ENCODE peak calls at places on chromosomes 5 and 9, in six cellular contexts. U is GM23248, L is SK-N-SH, Q is neural progenitor cell, K is HCT116, X is PC-3. Y is an unnamed sample.
A peak's percentile ranks its signal among the peaks of the same experiment; 100 is the strongest.

GRCh38 chr9:89844075-89844474 is 239.3 kb downstream of the GADD45G start:
- DNase-seq in U (no peak), L (no peak), Q (no peak), K (no peak), X (no peak), Y (no peak)

GRCh38 chr9:87887661-87888480 is 5.2 kb downstream of the SPATA31E1 start:
- DNase-seq in U (no peak), L (no peak), Q (no peak), K (no peak), X (no peak), Y (no peak)

GRCh38 chr5:922745-923472 is 30.2 kb downstream of the TRIP13 start:
- DNase-seq in U (no peak), L (peak; percentile 39), Q (no peak), K (no peak), X (no peak), Y (no peak)

GRCh38 chr9:129285979-129286772 is 108.1 kb upstream of the IER5L start:
- DNase-seq in U (no peak), L (no peak), Q (no peak), K (no peak), X (no peak), Y (no peak)

GRCh38 chr9:137064027-137064879 is 6.1 kb downstream of the SAPCD2 start:
- DNase-seq in U (peak; percentile 58), L (peak; percentile 89), Q (peak; percentile 72), K (no peak), X (peak; percentile 46), Y (peak; percentile 34)

GRCh38 chr5:141640698-141641097 is 3.9 kb downstream of the RELL2 start:
- DNase-seq in U (no peak), L (no peak), Q (no peak), K (no peak), X (no peak), Y (no peak)

GRCh38 chr5:2149196-2149541 is 266.4 kb upstream of the IRX4 start:
- DNase-seq in U (peak; percentile 67), L (no peak), Q (no peak), K (peak; percentile 31), X (peak; percentile 85), Y (peak; percentile 16)

GRCh38 chr9:136667940-136668760 is 5.4 kb downstream of the EGFL7 start:
- DNase-seq in U (no peak), L (no peak), Q (no peak), K (no peak), X (no peak), Y (no peak)

GRCh38 chr5:132812949-132813598 is at the start of gene SOWAHA:
- DNase-seq in U (no peak), L (no peak), Q (peak; percentile 62), K (no peak), X (no peak), Y (no peak)

GRCh38 chr9:137670391-137671195 is 51.8 kb downstream of the EHMT1 start:
- DNase-seq in U (peak; percentile 60), L (no peak), Q (peak; percentile 85), K (no peak), X (no peak), Y (no peak)

DNA sequence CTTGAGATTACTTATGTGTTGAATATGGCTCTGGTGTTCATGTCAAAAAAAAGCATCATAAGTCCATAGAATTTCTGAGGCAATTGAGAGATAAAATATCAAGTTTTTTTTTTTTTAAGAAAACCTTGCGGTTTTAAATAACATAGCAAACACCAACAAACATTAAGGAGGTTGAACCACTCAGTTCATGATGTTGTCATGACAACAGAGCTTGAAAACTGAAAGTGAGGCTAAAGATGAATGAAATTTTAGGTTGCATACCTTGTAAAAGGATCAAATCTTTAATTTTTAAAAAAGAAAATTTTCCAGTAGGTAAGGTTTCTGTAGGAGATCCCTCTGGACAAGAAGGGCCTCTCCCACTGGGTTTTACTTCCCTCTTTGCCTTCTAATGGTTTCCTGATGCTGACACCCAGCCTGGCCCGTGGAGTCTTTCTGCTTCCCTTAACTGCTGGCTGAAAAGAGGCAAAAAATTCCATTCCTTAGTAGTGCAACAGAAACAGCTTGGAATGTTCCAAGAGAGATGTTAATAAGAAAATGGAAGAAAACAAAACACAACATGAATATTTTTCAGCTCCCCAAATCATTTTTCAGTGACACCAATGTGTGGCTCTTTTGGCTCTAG is 60.0 kb upstream of the FER start:
- DNase-seq in U (peak; percentile 8), L (no peak), Q (no peak), K (no peak), X (no peak), Y (no peak)
- H3K4me2 ChIP-seq in U (no peak overlapping the region), L (no peak overlapping the region), Q (no peak overlapping the region), K (no peak overlapping the region), X (no peak overlapping the region), Y (no peak overlapping the region)

GRCh38 chr5:103587185-103587748 is 24.7 kb upstream of the NUDT12 start:
- DNase-seq in U (peak; percentile 34), L (peak; percentile 36), Q (peak; percentile 11), K (no peak), X (peak; percentile 80), Y (peak; percentile 29)

DNA sequence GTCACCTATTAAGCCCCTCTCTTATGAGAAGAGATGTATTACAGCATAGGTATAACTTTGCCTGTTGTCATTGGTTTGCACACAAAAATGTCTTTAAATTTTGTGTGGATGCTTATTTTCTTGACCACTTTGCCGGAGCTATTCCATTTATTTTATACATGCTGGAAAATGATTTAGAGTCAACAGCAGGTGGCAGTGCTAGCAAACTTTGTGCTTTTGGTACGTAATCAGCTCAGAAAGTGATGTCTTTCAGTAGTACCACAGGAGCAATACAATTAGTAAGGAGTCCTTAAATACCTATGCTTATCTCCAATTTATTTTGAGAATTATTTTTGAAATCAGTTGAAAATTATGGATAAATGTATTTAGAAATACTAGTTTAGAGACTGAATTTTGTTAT is 19.8 kb upstream of the NUDT12 start:
- DNase-seq in U (peak; percentile 63), L (peak; percentile 32), Q (peak; percentile 72), K (peak; percentile 53), X (peak; percentile 73), Y (peak; percentile 54)
- TF ChIP-seq EZH2phosphoT487 in U (no peak), L (no peak), Q (no peak), K (no peak), X (no peak), Y (no peak)

GRCh38 chr9:98034593-98035546 is 21.7 kb upstream of the NANS start:
- DNase-seq in U (peak; percentile 78), L (peak; percentile 79), Q (peak; percentile 91), K (peak; percentile 76), X (peak; percentile 71), Y (peak; percentile 88)
- H3K9ac ChIP-seq in U (peak overlapping the region; percentile 47), L (no peak overlapping the region), Q (no peak overlapping the region), K (peak overlapping the region; percentile 22), X (no peak overlapping the region), Y (no peak overlapping the region)

DNA sequence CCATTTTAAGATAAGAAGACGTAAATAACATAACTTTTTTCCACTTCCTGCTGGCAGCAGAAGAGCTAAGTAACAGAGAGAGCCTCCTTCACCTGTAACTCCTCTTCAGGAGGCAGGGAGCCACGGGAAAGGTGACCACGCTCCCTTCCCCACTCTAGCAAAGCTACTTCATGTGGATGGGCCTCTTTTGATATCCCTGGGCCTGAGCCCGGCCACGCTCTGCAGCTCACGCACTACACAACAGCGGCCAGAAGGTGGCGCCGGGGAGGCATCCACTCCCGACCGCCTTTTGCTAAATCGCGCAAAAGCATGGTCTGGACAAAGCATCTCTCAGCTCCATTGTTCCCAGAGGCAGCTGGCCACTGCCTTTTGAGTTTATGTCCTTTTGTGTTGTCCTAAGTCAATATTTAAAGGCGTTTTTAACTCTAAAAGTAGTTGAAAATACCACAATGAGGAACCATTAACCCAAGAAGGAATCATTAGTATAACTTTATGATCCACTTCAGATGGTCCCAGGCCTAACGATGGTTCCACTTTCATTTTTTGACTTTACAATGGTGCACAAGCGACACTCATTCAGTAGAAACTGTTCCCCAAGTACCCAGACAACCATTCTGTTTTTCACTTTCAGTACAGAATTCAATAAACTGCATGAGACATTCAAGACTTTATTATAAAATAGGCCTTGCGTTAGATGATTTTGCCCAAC is 23.6 kb downstream of the CMBL start:
- DNase-seq in U (peak; percentile 89), L (peak; percentile 85), Q (peak; percentile 92), K (peak; percentile 42), X (peak; percentile 93), Y (peak; percentile 88)
- H3K4me2 ChIP-seq in U (no peak overlapping the region), L (no peak overlapping the region), Q (no peak overlapping the region), K (no peak overlapping the region), X (no peak overlapping the region), Y (peak overlapping the region; percentile 65)

DNA sequence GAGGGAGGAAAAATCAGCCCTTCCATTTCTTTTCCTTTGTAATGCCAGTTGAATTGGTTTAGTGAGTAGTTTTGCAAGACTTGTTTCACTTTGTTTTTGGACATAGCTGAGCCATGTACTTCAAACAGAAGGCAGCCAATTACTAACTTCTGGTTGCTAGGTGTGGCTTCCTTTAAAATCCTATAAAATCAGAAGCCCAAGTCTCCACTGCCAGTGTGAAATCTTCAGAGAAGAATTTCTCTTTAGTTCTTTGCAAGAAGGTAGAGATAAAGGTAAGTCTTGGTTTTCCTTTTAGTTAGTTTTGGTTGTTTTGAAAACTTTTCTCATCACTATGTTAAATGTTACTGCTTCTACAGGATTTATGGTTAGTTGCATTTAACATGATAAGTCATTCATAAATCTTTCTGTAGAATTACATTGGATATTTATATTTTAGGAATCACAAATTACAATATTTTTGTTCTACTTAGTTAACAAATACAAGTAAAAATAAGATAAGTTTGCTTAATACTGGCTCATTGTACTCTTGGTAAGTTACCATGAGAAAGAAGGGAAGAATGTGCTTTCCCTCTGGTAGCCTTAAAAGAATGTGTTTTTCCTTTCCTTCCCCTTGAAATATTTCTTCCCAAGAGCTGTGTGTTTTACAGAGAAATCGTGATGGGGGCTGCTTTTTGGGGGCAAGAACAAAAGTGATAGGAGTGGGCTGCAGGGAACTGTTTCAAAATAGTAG is at the start of gene ANXA1:
- DNase-seq in U (peak; percentile 95), L (no peak), Q (no peak), K (peak; percentile 89), X (peak; percentile 86), Y (no peak)
- TF ChIP-seq EZH2phosphoT487 in U (peak; percentile 45), L (no peak), Q (no peak), K (no peak), X (no peak), Y (no peak)

GRCh38 chr9:77915744-77916143 is 115.9 kb downstream of the GNAQ start:
- DNase-seq in U (no peak), L (no peak), Q (no peak), K (no peak), X (no peak), Y (no peak)
- H3K9ac ChIP-seq in U (no peak overlapping the region), L (no peak overlapping the region), Q (no peak overlapping the region), K (no peak overlapping the region), X (no peak overlapping the region), Y (peak overlapping the region; percentile 28)

DNA sequence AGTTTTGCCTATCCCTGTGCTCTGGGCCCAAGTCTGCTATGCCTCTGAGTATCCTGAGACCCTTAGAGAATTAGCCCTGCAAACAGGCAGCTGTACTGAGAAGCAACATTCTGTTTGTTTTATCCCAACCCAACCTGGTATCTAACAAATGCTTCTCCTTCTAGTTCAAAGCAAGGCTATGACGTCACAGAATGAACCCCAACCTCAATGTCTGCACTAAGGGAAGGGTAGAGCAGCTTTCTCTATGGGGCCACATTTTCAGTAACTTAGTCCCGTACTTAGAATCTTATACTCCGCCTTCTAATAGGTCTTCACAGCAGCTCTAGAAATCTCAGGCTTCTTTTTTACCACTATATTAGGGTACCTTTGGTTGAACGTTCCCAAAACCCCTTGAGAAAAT is 169.6 kb downstream of the TSSK1B start:
- DNase-seq in U (no peak), L (no peak), Q (no peak), K (no peak), X (no peak), Y (no peak)
- H3K4me2 ChIP-seq in U (no peak overlapping the region), L (no peak overlapping the region), Q (no peak overlapping the region), K (no peak overlapping the region), X (no peak overlapping the region), Y (no peak overlapping the region)

Y was measured in MM.1S.